ENCODE peak calls at places on chromosomes 13 and 19, in five cellular contexts. U, J, V, W and N are unnamed samples.

GRCh38 chr13:47661076-47661475 is 340.0 kb downstream of the SUCLA2 start:
- DNase-seq in U (no peak), J (no peak), V (no peak), W (no peak), N (no peak)

GRCh38 chr13:82480415-82480814 is 1401.9 kb downstream of the SLITRK1 start:
- DNase-seq in U (no peak), J (no peak), V (no peak), W (peak), N (peak)

GRCh38 chr19:27657271-27658051 is 1555.5 kb downstream of the UQCRFS1 start:
- DNase-seq in U (no peak), J (no peak), V (no peak), W (no peak), N (no peak)

GRCh38 chr13:27401210-27401609 is 23.2 kb upstream of the GTF3A start:
- DNase-seq in U (no peak), J (no peak), V (no peak), W (no peak), N (no peak)

GRCh38 chr19:38044267-38045111 is 137.5 kb downstream of the SIPA1L3 start:
- DNase-seq in U (no peak), J (no peak), V (no peak), W (no peak), N (no peak)

GRCh38 chr19:5585461-5586299 is 17.9 kb upstream of the TINCR start:
- DNase-seq in U (peak), J (peak), V (no peak), W (no peak), N (no peak)

GRCh38 chr19:42059196-42059595 is 10.8 kb downstream of the GRIK5 start:
- DNase-seq in U (no peak), J (no peak), V (no peak), W (no peak), N (no peak)

GRCh38 chr19:43636121-43636683 is 3.4 kb downstream of the CADM4 start:
- DNase-seq in U (no peak), J (no peak), V (no peak), W (peak), N (no peak)

GRCh38 chr19:47447470-47448359 is 24.0 kb downstream of the SLC8A2 start:
- DNase-seq in U (peak), J (peak), V (no peak), W (peak), N (peak)

GRCh38 chr19:17370026-17370587 is 7.0 kb downstream of the PLVAP start:
- DNase-seq in U (no peak), J (peak), V (peak), W (no peak), N (no peak)

GRCh38 chr13:103277099-103277498 is 210.9 kb upstream of the SLC10A2 start:
- DNase-seq in U (no peak), J (no peak), V (peak), W (no peak), N (no peak)

GRCh38 chr13:34254366-34254765 is 436.4 kb downstream of the RFC3 start:
- DNase-seq in U (no peak), J (no peak), V (no peak), W (no peak), N (no peak)

GRCh38 chr13:85379433-85379832 is 419.8 kb downstream of the SLITRK6 start:
- DNase-seq in U (no peak), J (no peak), V (no peak), W (no peak), N (no peak)

GRCh38 chr13:102517959-102518358 is 78.8 kb upstream of the TPP2 start:
- DNase-seq in U (peak), J (no peak), V (no peak), W (no peak), N (no peak)

DNA sequence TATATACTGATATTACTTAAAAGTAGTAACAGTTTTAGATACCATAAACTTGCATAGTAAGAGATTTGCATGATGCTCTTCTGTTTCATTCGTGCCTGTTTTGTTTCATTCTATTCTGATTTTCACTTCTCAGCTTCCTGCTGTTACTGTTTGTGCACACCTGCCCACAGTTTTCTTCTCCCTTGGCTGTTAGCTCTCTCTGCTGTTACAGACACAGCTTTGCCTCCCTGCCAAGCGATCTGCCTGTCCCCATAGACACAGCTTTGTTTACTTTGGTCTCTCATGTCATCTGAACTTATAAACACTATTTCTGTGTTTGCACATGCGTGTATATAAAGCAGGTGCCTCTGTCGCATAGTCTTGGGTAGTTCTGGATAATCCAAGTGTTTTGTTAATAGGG is 21.4 kb upstream of the UPF3A start:
- DNase-seq in U (no peak), J (no peak), V (peak), W (no peak), N (no peak)
- TF ChIP-seq FOXM1 in U (no peak), J (no peak), V (no peak), W (no peak), N (no peak)

DNA sequence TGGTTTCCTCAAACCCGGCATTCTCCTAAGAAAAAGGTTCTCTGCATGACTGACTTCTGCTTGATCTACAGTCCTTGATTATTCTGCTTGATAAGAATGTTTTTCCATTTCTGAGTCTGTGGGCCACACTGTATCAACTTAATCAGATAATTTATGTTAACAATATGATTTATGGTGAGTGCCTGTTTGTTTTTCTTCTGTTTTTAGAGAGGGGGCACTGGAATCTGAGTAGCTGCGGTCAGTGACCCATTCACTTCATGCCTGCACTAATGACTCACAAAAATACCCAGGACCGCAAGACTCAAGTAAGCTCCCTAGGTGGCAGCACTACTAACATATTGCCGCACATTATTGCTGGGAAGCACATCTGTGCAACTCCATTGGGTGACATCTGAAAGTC is 542.3 kb upstream of the ATXN8OS start:
- DNase-seq in U (peak), J (peak), V (peak), W (peak), N (peak)
- TF ChIP-seq FOXM1 in U (no peak), J (no peak), V (no peak), W (no peak), N (peak)

GRCh38 chr19:4474504-4475136 is 2.5 kb downstream of the HDGFL2 start:
- DNase-seq in U (peak), J (peak), V (no peak), W (no peak), N (peak)
- TF ChIP-seq FOXM1 in U (no peak), J (no peak), V (no peak), W (no peak), N (no peak)

DNA sequence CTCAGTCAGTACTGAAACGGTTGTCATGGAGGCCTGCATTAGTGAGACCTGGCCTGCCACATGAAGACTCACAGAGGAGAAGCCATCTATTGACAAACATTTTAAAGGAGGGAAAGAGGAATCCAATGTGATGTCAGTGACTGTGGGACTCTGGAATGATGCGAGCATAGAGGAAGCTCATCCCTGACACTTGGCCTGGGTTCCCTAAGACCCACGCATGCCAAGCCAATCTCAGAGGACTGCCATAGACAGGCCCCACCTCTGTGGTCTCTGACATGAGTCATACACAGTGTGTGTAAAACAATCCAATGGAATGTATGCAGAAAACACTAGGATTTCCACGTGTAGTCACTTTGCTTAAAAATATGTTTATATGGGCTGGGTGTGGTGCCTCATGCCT is 7.8 kb upstream of the DPY19L3 start:
- DNase-seq in U (no peak), J (peak), V (no peak), W (peak), N (no peak)
- TF ChIP-seq FOXM1 in U (no peak), J (no peak), V (no peak), W (no peak), N (no peak)

GRCh38 chr19:46112527-46112926 is 12.0 kb downstream of the IGFL3 start:
- DNase-seq in U (no peak), J (no peak), V (no peak), W (no peak), N (no peak)

GRCh38 chr19:46113726-46114125 is 10.8 kb downstream of the IGFL3 start:
- DNase-seq in U (no peak), J (no peak), V (no peak), W (no peak), N (no peak)

GRCh38 chr19:46116121-46116520 is 8.4 kb downstream of the IGFL3 start:
- DNase-seq in U (no peak), J (no peak), V (no peak), W (no peak), N (no peak)

GRCh38 chr19:46118136-46118535 is 6.4 kb downstream of the IGFL3 start:
- DNase-seq in U (no peak), J (no peak), V (no peak), W (no peak), N (no peak)

GRCh38 chr19:46115396-46116109 is 8.9 kb downstream of the IGFL3 start:
- DNase-seq in U (peak), J (no peak), V (peak), W (no peak), N (no peak)
- TF ChIP-seq FOXM1 in U (no peak), J (no peak), V (no peak), W (no peak), N (no peak)

GRCh38 chr19:11332822-11333221 is 6.6 kb downstream of the RAB3D start:
- DNase-seq in U (no peak), J (no peak), V (no peak), W (no peak), N (no peak)
- TF ChIP-seq FOXM1 in U (no peak), J (no peak), V (no peak), W (no peak), N (no peak)